ENCODE peak calls at places on chromosomes 6 and 20, in eight cellular contexts. C is heart right ventricle, N is endothelial cell, M is NCI-H1694 treated with DMSO at 0.1 percent for 48 hours, J is NCI-H1105, I is A549, G is nucleus accumbens, X is NCI-H226. Z is an unnamed sample.
A peak's percentile ranks its signal among the peaks of the same experiment; 100 is the strongest.

GRCh38 chr6:168695701-168696100 is 254.7 kb downstream of the SMOC2 start:
- DNase-seq in C (no peak), I (no peak), X (no peak), M (no peak), N (no peak), J (peak; percentile 41), G (no peak), Z (no peak)

GRCh38 chr6:112021911-112022310 is 32.0 kb upstream of the CCN6 start:
- DNase-seq in J (no peak), C (no peak), G (no peak), M (no peak), X (no peak), I (no peak), N (no peak), Z (no peak)

GRCh38 chr6:16973071-16973470 is 128.8 kb upstream of the STMND1 start:
- DNase-seq in C (no peak), I (no peak), M (no peak), X (no peak), G (no peak), N (no peak), J (no peak), Z (no peak)

GRCh38 chr6:139577991-139578604 is 203.7 kb upstream of the CITED2 start:
- DNase-seq in M (no peak), G (no peak), X (peak; percentile 78), I (no peak), N (no peak), C (no peak), J (no peak), Z (peak; percentile 22)

GRCh38 chr20:2890743-2891142 is 17.5 kb downstream of the PTPRA start:
- DNase-seq in X (no peak), I (no peak), N (no peak), C (no peak), M (no peak), G (no peak), J (no peak), Z (no peak)

GRCh38 chr6:53484409-53485280 is 60.3 kb downstream of the GCLC start:
- DNase-seq in C (peak; percentile 82), X (no peak), I (peak; percentile 67), M (peak; percentile 40), J (peak; percentile 37), N (peak; percentile 60), G (peak; percentile 42), Z (peak; percentile 68)

GRCh38 chr6:168557512-168557911 is 116.5 kb downstream of the SMOC2 start:
- DNase-seq in N (no peak), C (no peak), I (no peak), G (no peak), M (no peak), J (no peak), X (no peak), Z (no peak)

GRCh38 chr6:85389180-85389797 is 60.6 kb upstream of the NT5E start:
- DNase-seq in I (no peak), N (no peak), J (no peak), X (no peak), M (no peak), C (no peak), G (no peak), Z (no peak)

GRCh38 chr20:47019106-47019824 is 124.6 kb downstream of the EYA2 start:
- DNase-seq in X (no peak), G (no peak), I (no peak), C (no peak), M (no peak), J (no peak), N (no peak), Z (no peak)

GRCh38 chr20:63321148-63321831 is 28.3 kb downstream of the COL20A1 start:
- DNase-seq in I (no peak), G (no peak), J (no peak), X (no peak), C (peak; percentile 57), M (no peak), N (no peak), Z (no peak)

GRCh38 chr6:43978473-43979360 is 148.5 kb downstream of the MRPL14 start:
- DNase-seq in X (no peak), C (no peak), N (no peak), I (no peak), J (no peak), G (no peak), M (no peak), Z (no peak)

GRCh38 chr6:125871365-125871764 is 80.6 kb downstream of the NCOA7 start:
- DNase-seq in M (no peak), J (peak; percentile 79), C (no peak), I (no peak), G (no peak), X (no peak), N (no peak), Z (no peak)

GRCh38 chr20:51624157-51624731 is 81.7 kb upstream of the NFATC2 start:
- DNase-seq in J (peak; percentile 15), X (peak; percentile 47), G (peak; percentile 32), I (peak; percentile 75), M (peak; percentile 28), C (peak; percentile 41), N (peak; percentile 83), Z (peak; percentile 77)

GRCh38 chr20:50415516-50416268 is 94.5 kb upstream of the PTPN1 start:
- DNase-seq in G (peak; percentile 97), X (no peak), M (no peak), N (no peak), J (no peak), I (peak; percentile 87), C (peak; percentile 99), Z (no peak)

GRCh38 chr6:143514996-143515760 is 3.7 kb upstream of the FUCA2 start:
- DNase-seq in G (no peak), N (no peak), M (no peak), C (peak; percentile 83), J (no peak), X (no peak), I (no peak), Z (no peak)

GRCh38 chr6:134878136-134878535 is 71.8 kb downstream of the ALDH8A1 start:
- DNase-seq in C (no peak), J (no peak), I (no peak), X (no peak), M (no peak), G (no peak), N (no peak), Z (no peak)

GRCh38 chr6:2447318-2447717 is 201.9 kb upstream of the GMDS start:
- DNase-seq in J (no peak), I (no peak), C (no peak), M (peak; percentile 0), G (no peak), X (no peak), N (no peak), Z (no peak)

GRCh38 chr6:169793408-169793807 is 42.0 kb downstream of the ERMARD start:
- DNase-seq in M (no peak), C (no peak), J (peak; percentile 61), G (no peak), N (no peak), X (no peak), I (no peak), Z (no peak)

GRCh38 chr6:13492357-13492756 is 5.0 kb upstream of the GFOD1 start:
- DNase-seq in J (no peak), M (no peak), C (no peak), I (no peak), G (no peak), N (no peak), X (no peak), Z (no peak)

Z was measured in A673.